ENCODE peak calls at places on chromosomes 4 and X, in four cellular contexts. G, R, I and Z are unnamed samples.
A peak's percentile ranks its signal among the peaks of the same experiment; 100 is the strongest.

GRCh38 chr4:36280555-36280954 is 861 bp upstream of the DTHD1 start:
- DNase-seq in G (no peak), R (peak; percentile 7), I (no peak), Z (no peak)

GRCh38 chr4:48543796-48544195 is 53.7 kb downstream of the ZAR1 start:
- DNase-seq in G (no peak), R (no peak), I (no peak), Z (no peak)

GRCh38 chr4:88610771-88611170 is 18.5 kb downstream of the HERC3 start:
- DNase-seq in G (peak; percentile 41), R (no peak), I (peak; percentile 91), Z (no peak)

GRCh38 chr4:148225639-148226038 is 216.6 kb downstream of the NR3C2 start:
- DNase-seq in G (no peak), R (no peak), I (no peak), Z (no peak)

GRCh38 chr4:176902710-176903323 is 110.1 kb upstream of the VEGFC start:
- DNase-seq in G (no peak), R (no peak), I (no peak), Z (no peak)

GRCh38 chrX:81195712-81196111 is 6.0 kb downstream of the HMGN5 start:
- DNase-seq in G (no peak), R (peak; percentile 6), I (no peak), Z (peak; percentile 12)

GRCh38 chrX:38285649-38286048 is 41.7 kb downstream of the RPGR start:
- DNase-seq in G (no peak), R (no peak), I (no peak), Z (no peak)

GRCh38 chr4:74056858-74057562 is 18.5 kb upstream of the CXCL3 start:
- DNase-seq in G (no peak), R (no peak), I (no peak), Z (no peak)

GRCh38 chrX:10685923-10686595 is 65.7 kb upstream of the MID1 start:
- DNase-seq in G (no peak), R (no peak), I (no peak), Z (no peak)

GRCh38 chr4:116358633-116359222 is 726.6 kb downstream of the TRAM1L1 start:
- DNase-seq in G (no peak), R (peak; percentile 22), I (peak; percentile 83), Z (peak; percentile 18)

GRCh38 chr4:55547918-55548317 is 1.2 kb upstream of the CLOCK start:
- DNase-seq in G (no peak), R (no peak), I (no peak), Z (no peak)

GRCh38 chr4:55547461-55547770 is 707 bp upstream of the CLOCK start:
- DNase-seq in G (no peak), R (no peak), I (no peak), Z (no peak)

GRCh38 chr4:55545133-55545532 is 1.6 kb downstream of the CLOCK start:
- DNase-seq in G (no peak), R (no peak), I (no peak), Z (no peak)

GRCh38 chr4:55546633-55547460 is at the start of gene CLOCK:
- DNase-seq in G (peak; percentile 90), R (peak; percentile 74), I (peak; percentile 96), Z (peak; percentile 33)

DNA sequence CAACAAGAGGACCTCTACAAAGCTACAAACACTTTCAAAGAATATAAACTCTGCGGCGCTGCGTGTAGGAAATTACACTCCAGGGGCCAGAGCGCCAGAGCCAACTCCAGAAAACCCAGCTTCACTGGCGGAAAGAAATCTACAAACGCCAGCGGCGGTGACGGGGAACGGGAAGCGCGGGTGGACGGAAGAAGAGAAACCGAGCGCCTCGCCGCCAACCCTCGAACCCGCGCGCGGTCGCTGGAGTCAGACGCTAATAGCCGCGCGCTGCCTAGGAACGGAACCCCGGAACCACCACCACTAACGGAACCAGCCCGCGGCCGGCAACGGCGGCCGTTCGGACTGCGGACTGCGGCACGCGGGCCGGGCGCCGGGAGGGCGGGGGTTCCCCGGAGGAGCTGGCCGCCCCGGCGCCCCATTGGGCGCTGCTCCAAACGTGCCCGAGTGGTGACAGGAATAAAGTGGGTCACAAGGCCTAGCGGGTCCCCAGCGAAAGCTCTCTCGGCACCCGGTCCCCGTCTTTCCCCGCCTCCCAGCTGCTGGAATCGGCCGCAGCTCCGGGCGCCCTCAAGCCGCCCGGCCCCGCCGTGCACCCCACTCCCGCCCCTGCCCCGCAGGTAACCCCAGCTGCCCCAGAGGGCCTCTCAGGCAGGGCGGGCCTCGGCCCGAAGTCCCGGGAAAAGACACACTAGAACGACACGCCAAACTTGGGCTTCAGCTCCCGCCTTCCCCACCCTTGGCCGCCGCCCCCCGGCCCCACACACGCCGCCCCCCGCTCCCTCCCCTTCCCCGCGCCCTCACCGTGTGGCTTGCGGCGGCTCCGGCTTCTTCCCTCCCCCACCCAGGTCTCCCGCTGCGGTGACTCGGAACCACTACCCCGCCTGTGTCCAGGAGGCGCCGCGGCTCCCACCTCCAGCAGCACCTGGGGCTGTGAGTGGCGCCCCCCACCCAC is 752 bp downstream of the CLOCK start:
- DNase-seq in G (peak; percentile 89), R (peak; percentile 59), I (peak; percentile 94), Z (peak; percentile 22)
- TF ChIP-seq POLR2A in G (no peak), R (peak; percentile 12), I (no peak), Z (peak; percentile 19)

DNA sequence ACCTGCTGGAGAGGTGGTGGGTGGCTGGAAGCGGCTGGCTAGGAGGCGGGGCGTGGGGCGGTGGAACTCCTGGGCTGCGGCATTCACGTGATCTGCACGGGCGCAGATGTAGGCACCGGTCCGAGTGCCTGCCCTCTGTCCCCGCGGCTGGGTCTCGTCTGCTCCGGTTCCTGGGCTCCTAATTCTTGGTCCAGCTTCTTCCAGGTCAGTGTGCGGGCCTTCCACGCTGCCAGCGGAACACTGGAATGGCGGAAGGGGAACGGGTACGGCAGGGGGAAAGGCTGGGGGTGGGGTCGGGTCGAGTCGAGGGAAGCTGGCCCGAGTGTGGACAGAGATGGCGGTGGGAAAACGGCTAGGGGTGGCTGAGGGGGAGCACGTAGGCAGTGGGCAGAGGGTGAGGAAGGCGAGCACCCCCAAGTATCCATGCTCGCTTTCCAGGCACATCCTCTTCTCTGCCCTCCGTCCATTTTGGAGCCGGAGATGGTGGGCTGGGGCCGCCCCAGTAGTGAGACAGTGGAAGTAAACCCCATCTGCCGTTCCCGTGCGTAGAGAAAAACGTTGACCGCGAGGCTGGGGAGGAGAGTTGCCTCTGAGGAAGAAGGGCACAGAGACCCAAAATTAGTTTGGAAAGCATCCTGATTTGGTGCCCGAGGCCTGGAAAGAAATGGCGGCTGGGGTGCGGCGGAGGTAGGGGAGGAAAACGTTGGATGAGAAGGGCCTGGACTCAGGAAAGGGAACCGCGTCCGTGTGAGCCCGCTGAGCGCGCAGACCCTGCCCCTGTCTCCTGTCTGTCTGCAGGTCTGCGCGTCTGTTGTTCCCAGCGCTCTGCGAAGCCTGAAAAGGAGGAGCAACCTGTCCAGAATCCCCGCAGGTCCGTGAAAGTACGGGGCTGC is at the start of gene TCEAL4:
- DNase-seq in G (peak; percentile 61), R (peak; percentile 53), I (peak; percentile 90), Z (peak; percentile 30)
- TF ChIP-seq POLR2A in G (no peak), R (peak; percentile 60), I (no peak), Z (peak; percentile 38)

GRCh38 chrX:154541896-154542722 is 4.5 kb downstream of the G6PD start:
- DNase-seq in G (no peak), R (no peak), I (peak; percentile 92), Z (peak; percentile 80)
- TF ChIP-seq POLR2A in G (no peak), R (no peak), I (no peak), Z (no peak)

DNA sequence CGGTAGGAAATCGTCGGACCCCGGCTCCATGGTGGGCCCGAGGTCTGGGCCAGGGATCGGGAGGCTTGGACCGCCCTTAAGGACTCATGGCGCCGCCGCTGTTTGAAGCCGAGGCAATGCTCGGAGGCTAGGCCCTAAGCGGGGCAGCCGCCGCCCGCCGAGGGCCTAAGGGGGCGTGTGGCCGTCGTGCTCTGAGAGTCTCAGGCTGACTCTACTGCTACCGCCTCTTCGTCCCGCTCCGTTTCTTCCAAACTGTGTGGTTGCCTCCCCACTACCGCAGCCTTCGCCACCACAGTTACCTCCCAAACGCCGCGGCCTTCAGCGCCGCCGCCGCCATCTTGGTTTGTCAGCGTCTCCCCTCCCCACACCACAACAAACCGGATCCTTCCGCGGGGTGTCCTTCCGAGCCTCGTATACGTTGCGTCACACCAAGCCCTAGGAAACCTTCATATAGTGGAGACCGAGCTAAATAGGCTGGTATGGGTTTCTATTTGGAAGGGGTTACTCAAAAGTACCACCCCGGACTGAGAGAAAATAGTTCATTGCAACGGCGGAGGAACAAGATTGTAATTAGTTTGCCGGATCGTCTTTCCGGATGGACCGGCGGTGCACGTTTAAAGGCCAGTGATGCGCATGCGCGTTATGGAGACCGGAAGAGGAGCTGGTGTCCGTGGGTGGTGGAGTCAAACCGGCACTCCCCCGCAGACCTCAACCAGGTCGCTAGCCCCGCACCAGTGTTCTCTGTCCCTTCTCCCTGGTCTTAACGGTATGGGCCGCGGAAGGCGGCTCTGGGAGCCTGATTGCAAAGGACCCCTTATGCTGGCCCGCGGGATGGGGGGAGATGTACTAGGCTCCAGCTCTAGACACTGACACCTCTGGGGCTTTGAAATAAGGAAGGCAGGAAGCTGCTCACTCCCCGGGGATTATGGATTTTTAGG is at the start of gene KDM5C:
- DNase-seq in G (peak; percentile 83), R (peak; percentile 83), I (peak; percentile 99), Z (peak; percentile 51)
- TF ChIP-seq POLR2A in G (no peak), R (peak; percentile 30), I (no peak), Z (peak; percentile 81)

GRCh38 chr4:86895692-86896488 is 3.7 kb upstream of the C4orf36 start:
- DNase-seq in G (no peak), R (peak; percentile 58), I (no peak), Z (no peak)

GRCh38 chr4:86893136-86893535 is 914 bp upstream of the C4orf36 start:
- DNase-seq in G (no peak), R (no peak), I (no peak), Z (no peak)

GRCh38 chr4:86894465-86894864 is 2.2 kb upstream of the C4orf36 start:
- DNase-seq in G (no peak), R (no peak), I (no peak), Z (no peak)

GRCh38 chr4:86892639-86892965 is 380 bp upstream of the C4orf36 start:
- DNase-seq in G (no peak), R (no peak), I (no peak), Z (no peak)

DNA sequence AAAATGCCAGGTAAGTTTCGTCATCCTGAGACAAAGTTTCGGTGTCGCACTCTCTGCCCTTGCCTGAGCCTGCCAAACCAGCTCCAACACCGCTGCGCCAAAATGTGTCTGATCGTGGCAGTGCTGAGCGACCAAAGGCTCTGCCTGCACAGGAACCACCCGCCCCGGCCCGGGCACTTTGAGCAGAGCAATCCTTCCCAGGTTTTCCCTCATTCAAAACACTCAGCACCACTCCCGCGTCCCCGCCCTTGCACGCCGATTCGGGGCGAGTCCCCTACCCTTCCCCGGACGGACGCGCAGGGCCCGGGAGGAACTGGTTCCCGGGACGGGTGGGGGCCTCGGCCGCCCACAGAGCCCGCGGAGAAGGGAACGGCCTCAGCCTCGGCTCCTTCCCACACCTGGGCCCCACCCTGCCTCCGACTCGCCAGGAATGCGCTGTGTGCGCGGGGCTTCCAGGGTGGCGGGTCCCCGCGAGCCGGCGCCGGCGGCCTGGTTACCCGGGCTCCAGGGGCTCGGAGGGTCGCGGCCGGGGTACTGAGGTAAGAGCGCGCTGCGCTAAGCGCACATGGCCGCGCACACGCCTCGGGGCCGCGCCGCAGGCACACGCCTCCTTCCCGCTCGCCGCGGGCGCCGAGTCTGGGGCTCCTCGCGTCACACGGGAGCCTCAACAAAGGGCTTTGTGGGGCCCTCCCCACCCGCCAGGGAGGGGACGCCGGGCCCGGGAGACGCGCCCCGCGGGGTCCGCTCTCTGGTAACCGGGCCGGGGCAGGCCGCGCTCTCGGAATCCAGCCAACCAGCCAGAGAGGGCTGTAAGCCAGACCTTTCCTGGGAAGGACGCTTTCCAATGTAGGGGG is at the start of gene C4orf36:
- DNase-seq in G (peak; percentile 70), R (peak; percentile 90), I (peak; percentile 95), Z (peak; percentile 37)
- TF ChIP-seq POLR2A in G (no peak), R (peak; percentile 52), I (no peak), Z (no peak)